ENCODE peak calls at places on chromosomes 16 and 17, in seven cellular contexts. One of them, this sample, is unnamed.

GRCh38 chr17:76640550-76641380 is 2.8 kb downstream of the ST6GALNAC1 start:
- DNase-seq in activated T-helper 1 cell treated with Interleukin-2 at 50 U/mL for 16 hours: no peak
- DNase-seq in activated naive CD4-positive, alpha-beta T cell: no peak
- DNase-seq in sciatic nerve: no peak
- DNase-seq in posterior vena cava: no peak
- DNase-seq in NCI-H774: no peak
- DNase-seq in HCEC 1CT: no peak
- DNase-seq in this sample: no peak

GRCh38 chr16:28824548-28824973 is 1.8 kb downstream of the ATXN2L start:
- DNase-seq in NCI-H774: no peak
- DNase-seq in activated T-helper 1 cell treated with Interleukin-2 at 50 U/mL for 16 hours: no peak
- DNase-seq in sciatic nerve: no peak
- DNase-seq in HCEC 1CT: no peak
- DNase-seq in posterior vena cava: no peak
- DNase-seq in activated naive CD4-positive, alpha-beta T cell: no peak
- DNase-seq in this sample: no peak

GRCh38 chr17:80279895-80280294 is 19.2 kb downstream of the RNF213 start:
- DNase-seq in activated naive CD4-positive, alpha-beta T cell: no peak
- DNase-seq in posterior vena cava: peak; percentile 81
- DNase-seq in sciatic nerve: peak; percentile 78
- DNase-seq in NCI-H774: no peak
- DNase-seq in HCEC 1CT: peak; percentile 39
- DNase-seq in activated T-helper 1 cell treated with Interleukin-2 at 50 U/mL for 16 hours: no peak
- DNase-seq in this sample: no peak

GRCh38 chr17:27808629-27809028 is 8.3 kb upstream of the NOS2 start:
- DNase-seq in activated T-helper 1 cell treated with Interleukin-2 at 50 U/mL for 16 hours: no peak
- DNase-seq in sciatic nerve: no peak
- DNase-seq in posterior vena cava: no peak
- DNase-seq in activated naive CD4-positive, alpha-beta T cell: no peak
- DNase-seq in HCEC 1CT: no peak
- DNase-seq in NCI-H774: no peak
- DNase-seq in this sample: no peak

GRCh38 chr17:62052765-62053338 is 12.2 kb downstream of the MED13 start:
- DNase-seq in activated T-helper 1 cell treated with Interleukin-2 at 50 U/mL for 16 hours: no peak
- DNase-seq in sciatic nerve: no peak
- DNase-seq in HCEC 1CT: no peak
- DNase-seq in posterior vena cava: no peak
- DNase-seq in activated naive CD4-positive, alpha-beta T cell: no peak
- DNase-seq in NCI-H774: no peak
- DNase-seq in this sample: no peak

GRCh38 chr16:86515780-86516617 is 5.7 kb downstream of the FOXF1 start:
- DNase-seq in activated naive CD4-positive, alpha-beta T cell: no peak
- DNase-seq in NCI-H774: no peak
- DNase-seq in posterior vena cava: no peak
- DNase-seq in activated T-helper 1 cell treated with Interleukin-2 at 50 U/mL for 16 hours: no peak
- DNase-seq in HCEC 1CT: peak; percentile 60
- DNase-seq in sciatic nerve: no peak
- DNase-seq in this sample: no peak

GRCh38 chr16:10121496-10121895 is 60.7 kb downstream of the GRIN2A start:
- DNase-seq in activated naive CD4-positive, alpha-beta T cell: no peak
- DNase-seq in HCEC 1CT: no peak
- DNase-seq in NCI-H774: no peak
- DNase-seq in sciatic nerve: no peak
- DNase-seq in posterior vena cava: no peak
- DNase-seq in activated T-helper 1 cell treated with Interleukin-2 at 50 U/mL for 16 hours: no peak
- DNase-seq in this sample: no peak

GRCh38 chr16:455453-455852 is 30.0 kb downstream of the RAB11FIP3 start:
- DNase-seq in NCI-H774: no peak
- DNase-seq in HCEC 1CT: no peak
- DNase-seq in activated naive CD4-positive, alpha-beta T cell: no peak
- DNase-seq in sciatic nerve: no peak
- DNase-seq in activated T-helper 1 cell treated with Interleukin-2 at 50 U/mL for 16 hours: no peak
- DNase-seq in posterior vena cava: no peak
- DNase-seq in this sample: no peak

GRCh38 chr17:81932333-81932983 is 4.6 kb downstream of the PYCR1 start:
- DNase-seq in activated naive CD4-positive, alpha-beta T cell: no peak
- DNase-seq in NCI-H774: no peak
- DNase-seq in sciatic nerve: no peak
- DNase-seq in posterior vena cava: no peak
- DNase-seq in HCEC 1CT: no peak
- DNase-seq in activated T-helper 1 cell treated with Interleukin-2 at 50 U/mL for 16 hours: no peak
- DNase-seq in this sample: no peak

GRCh38 chr17:55304171-55304859 is 39.6 kb downstream of the HLF start:
- DNase-seq in activated naive CD4-positive, alpha-beta T cell: no peak
- DNase-seq in NCI-H774: no peak
- DNase-seq in HCEC 1CT: peak; percentile 30
- DNase-seq in sciatic nerve: no peak
- DNase-seq in posterior vena cava: no peak
- DNase-seq in activated T-helper 1 cell treated with Interleukin-2 at 50 U/mL for 16 hours: no peak
- DNase-seq in this sample: no peak